ENCODE peak calls at places on chromosomes 3 and 15, in four cellular contexts. O is right atrium auricular region, Q is adrenal gland, M is neural progenitor cell. D is an unnamed sample.
A peak's percentile ranks its signal among the peaks of the same experiment; 100 is the strongest.

GRCh38 chr3:78728406-78729145 is 1039.2 kb downstream of the ROBO1 start:
- DNase-seq in O (peak; percentile 65), Q (peak; percentile 70), M (peak; percentile 57), D (no peak)

GRCh38 chr3:99315896-99316295 is 322.5 kb upstream of the COL8A1 start:
- DNase-seq in O (no peak), Q (no peak), M (no peak), D (no peak)

GRCh38 chr3:64384561-64384960 is 159.3 kb upstream of the PRICKLE2 start:
- DNase-seq in O (no peak), Q (no peak), M (no peak), D (no peak)

GRCh38 chr3:72487078-72487765 is 361.0 kb downstream of the SHQ1 start:
- DNase-seq in O (peak; percentile 79), Q (peak; percentile 71), M (no peak), D (peak; percentile 87)

GRCh38 chr3:158091526-158091925 is 14.7 kb downstream of the SHOX2 start:
- DNase-seq in O (no peak), Q (no peak), M (peak; percentile 49), D (no peak)

GRCh38 chr3:635393-635792 is 438.8 kb downstream of the CHL1 start:
- DNase-seq in O (no peak), Q (no peak), M (no peak), D (no peak)

GRCh38 chr3:9831253-9831652 is 12.6 kb downstream of the RPUSD3 start:
- DNase-seq in O (no peak), Q (no peak), M (no peak), D (no peak)

GRCh38 chr15:31869640-31870335 is 160.5 kb upstream of the CHRNA7 start:
- DNase-seq in O (no peak), Q (peak; percentile 15), M (peak; percentile 69), D (no peak)

GRCh38 chr3:161854232-161854771 is 357.7 kb downstream of the OTOL1 start:
- DNase-seq in O (no peak), Q (no peak), M (peak; percentile 33), D (no peak)

GRCh38 chr15:62927196-62927595 is 115.4 kb upstream of the TPM1 start:
- DNase-seq in O (no peak), Q (no peak), M (no peak), D (no peak)
- H3K4me3 ChIP-seq in O (no peak overlapping the region), Q (no peak overlapping the region), M (no peak overlapping the region), D (no peak overlapping the region)

GRCh38 chr3:136353461-136353860 is 103.3 kb downstream of the PCCB start:
- DNase-seq in O (no peak), Q (no peak), M (no peak), D (no peak)

GRCh38 chr3:136351351-136351750 is 101.2 kb downstream of the PCCB start:
- DNase-seq in O (no peak), Q (no peak), M (no peak), D (no peak)

GRCh38 chr3:136350557-136350956 is 100.4 kb downstream of the PCCB start:
- DNase-seq in O (no peak), Q (no peak), M (no peak), D (no peak)

GRCh38 chr3:136350132-136350531 is 100.0 kb downstream of the PCCB start:
- DNase-seq in O (no peak), Q (peak; percentile 39), M (no peak), D (no peak)

DNA sequence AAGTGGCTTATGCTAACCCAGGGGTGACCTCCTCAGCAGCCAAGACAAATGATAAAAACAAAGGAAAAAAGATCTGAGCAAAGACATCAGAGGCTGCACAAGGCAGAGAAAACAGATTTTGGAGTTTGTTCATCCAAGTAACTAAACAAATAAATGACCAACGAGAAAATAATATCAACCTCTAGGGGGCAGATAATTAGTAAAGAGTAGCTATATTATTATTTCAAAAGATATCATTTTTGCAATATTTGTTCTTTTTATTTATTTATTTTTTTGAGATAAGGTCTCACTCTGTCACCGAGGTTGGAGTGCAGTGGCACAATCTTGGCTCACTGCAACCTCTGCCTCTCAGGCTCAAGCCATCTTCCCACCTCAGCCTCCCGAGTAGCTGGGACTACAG is 101.8 kb downstream of the PCCB start:
- DNase-seq in O (no peak), Q (no peak), M (peak; percentile 4), D (no peak)
- TF ChIP-seq CTCF in O (no peak), Q (peak; percentile 21), M (peak; percentile 32), D (no peak)

DNA sequence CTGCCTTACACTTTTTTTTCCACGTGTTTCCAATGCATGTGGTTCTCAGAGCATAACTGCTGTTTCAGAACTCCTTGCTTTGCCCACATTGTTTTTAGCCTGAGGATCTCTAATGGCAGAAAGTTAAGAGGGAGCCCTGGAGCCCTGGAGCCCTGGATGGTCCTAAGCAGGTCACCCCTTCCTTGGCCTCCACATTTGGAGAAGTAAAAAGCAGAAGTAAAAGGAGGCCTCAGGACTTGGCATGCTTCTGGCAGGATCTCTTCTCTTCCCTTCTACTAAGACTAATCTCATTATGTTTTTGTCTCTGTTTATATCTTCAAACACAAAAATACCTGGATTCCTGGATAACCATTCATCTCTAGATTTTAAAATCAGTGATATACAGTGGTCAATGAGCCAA is 50.1 kb downstream of the P2RY1 start:
- DNase-seq in O (no peak), Q (no peak), M (no peak), D (no peak)
- H3K4me3 ChIP-seq in O (no peak overlapping the region), Q (no peak overlapping the region), M (no peak overlapping the region), D (no peak overlapping the region)

GRCh38 chr3:50238549-50239026 is 2.6 kb downstream of the GNAI2 start:
- DNase-seq in O (peak; percentile 88), Q (peak; percentile 95), M (no peak), D (peak; percentile 92)
- TF ChIP-seq CTCF in O (no peak), Q (no peak), M (no peak), D (no peak)

GRCh38 chr3:156676467-156677119 is 2.2 kb downstream of the TIPARP start:
- DNase-seq in O (no peak), Q (no peak), M (no peak), D (no peak)

GRCh38 chr3:156680243-156680930 is 6.0 kb downstream of the TIPARP start:
- DNase-seq in O (no peak), Q (no peak), M (no peak), D (no peak)

GRCh38 chr3:156677120-156677479 is 2.7 kb downstream of the TIPARP start:
- DNase-seq in O (no peak), Q (no peak), M (no peak), D (no peak)

GRCh38 chr3:156677536-156677935 is 3.1 kb downstream of the TIPARP start:
- DNase-seq in O (no peak), Q (no peak), M (no peak), D (no peak)

GRCh38 chr3:156678216-156678615 is 3.8 kb downstream of the TIPARP start:
- DNase-seq in O (no peak), Q (no peak), M (no peak), D (no peak)
- H3K4me3 ChIP-seq in O (no peak overlapping the region), Q (no peak overlapping the region), M (no peak overlapping the region), D (peak overlapping the region; percentile 85)

GRCh38 chr3:39124876-39125836 is 17.7 kb downstream of the TTC21A start:
- DNase-seq in O (no peak), Q (no peak), M (peak; percentile 26), D (no peak)
- TF ChIP-seq CTCF in O (no peak), Q (peak; percentile 11), M (peak; percentile 42), D (peak; percentile 27)

GRCh38 chr15:88605507-88606436 is 15.4 kb upstream of the AEN start:
- DNase-seq in O (no peak), Q (peak; percentile 62), M (peak; percentile 93), D (no peak)

GRCh38 chr15:88604381-88604951 is 16.7 kb upstream of the AEN start:
- DNase-seq in O (no peak), Q (no peak), M (peak; percentile 61), D (no peak)

GRCh38 chr15:88603885-88604284 is 17.3 kb upstream of the AEN start:
- DNase-seq in O (no peak), Q (no peak), M (peak; percentile 34), D (no peak)

GRCh38 chr15:88606437-88606794 is 14.7 kb upstream of the AEN start:
- DNase-seq in O (no peak), Q (no peak), M (no peak), D (no peak)

GRCh38 chr15:88604972-88605506 is 16.1 kb upstream of the AEN start:
- DNase-seq in O (no peak), Q (no peak), M (peak; percentile 55), D (no peak)
- H3K4me3 ChIP-seq in O (no peak overlapping the region), Q (no peak overlapping the region), M (peak overlapping the region; percentile 49), D (peak overlapping the region; percentile 40)

D was measured in coronary artery.